ENCODE peak calls at places on chromosomes 5 and 9, in four cellular contexts. U is H9, M is mesendoderm, S is H1. G is an unnamed sample. For H3K79me2, the result is how much of the 10 kb centered on the place peaks cover.

GRCh38 chr5:134131165-134131564 is 16.7 kb downstream of the TCF7 start:
- DNase-seq in M (no peak), U (no peak), S (no peak), G (no peak)

GRCh38 chr5:65903581-65903980 is 22.8 kb upstream of the ERBIN start:
- DNase-seq in U (no peak), S (no peak), M (no peak), G (no peak)

GRCh38 chr9:95815961-95816360 is 59.5 kb upstream of the ERCC6L2 start:
- DNase-seq in M (no peak), U (no peak), S (no peak), G (no peak)

GRCh38 chr9:133995012-133995896 is 3.1 kb upstream of the VAV2 start:
- DNase-seq in U (no peak), M (peak), S (no peak), G (peak)

GRCh38 chr5:169190860-169191259 is 110.1 kb downstream of the SLIT3 start:
- DNase-seq in U (no peak), S (no peak), M (no peak), G (no peak)

GRCh38 chr9:70747335-70747734 is 332.9 kb upstream of the KLF9 start:
- DNase-seq in S (no peak), M (no peak), U (no peak), G (no peak)

GRCh38 chr9:8555767-8556500 is 756.4 kb upstream of the DMAC1 start:
- DNase-seq in M (no peak), U (no peak), S (no peak), G (no peak)

GRCh38 chr9:133306242-133307194 is 29.5 kb downstream of the SURF6 start:
- DNase-seq in M (no peak), U (no peak), S (no peak), G (no peak)

GRCh38 chr5:175747539-175748060 is 89.7 kb downstream of the HRH2 start:
- DNase-seq in S (no peak), U (no peak), M (no peak), G (no peak)

GRCh38 chr5:154197801-154198461 is 7.4 kb downstream of the GALNT10 start:
- DNase-seq in S (no peak), M (no peak), U (no peak), G (peak)

GRCh38 chr9:121652037-121652837 is 803 bp downstream of the DAB2IP start:
- DNase-seq in S (no peak), M (peak), U (peak), G (peak)

GRCh38 chr9:14021871-14022525 is 291.9 kb downstream of the NFIB start:
- DNase-seq in S (no peak), M (no peak), U (no peak), G (no peak)

GRCh38 chr9:17021379-17021970 is 113.4 kb upstream of the CNTLN start:
- DNase-seq in M (peak), S (no peak), U (no peak), G (no peak)

GRCh38 chr9:123679330-123679987 is 250.5 kb downstream of the DENND1A start:
- DNase-seq in S (no peak), U (no peak), M (no peak), G (no peak)

GRCh38 chr5:81428446-81428845 is 34.5 kb upstream of the ACOT12 start:
- DNase-seq in U (no peak), S (no peak), M (no peak), G (no peak)

GRCh38 chr5:145982572-145983314 is 46.4 kb downstream of the SH3RF2 start:
- DNase-seq in S (no peak), M (no peak), U (no peak), G (no peak)

GRCh38 chr9:79574716-79575242 is 3.0 kb downstream of the TLE4 start:
- DNase-seq in S (no peak), M (no peak), U (no peak), G (peak)

GRCh38 chr5:166505546-166505945 is 1785.9 kb upstream of the WWC1 start:
- DNase-seq in S (no peak), U (no peak), M (no peak), G (no peak)

GRCh38 chr9:27497883-27498553 is 26.1 kb upstream of the IFNK start:
- DNase-seq in U (no peak), M (no peak), S (no peak), G (no peak)

GRCh38 chr5:98721231-98721928 is 52.1 kb upstream of the RGMB start:
- DNase-seq in M (no peak), U (no peak), S (no peak), G (no peak)

GRCh38 chr9:8486095-8486494 is 686.5 kb upstream of the DMAC1 start:
- DNase-seq in S (peak), U (peak), M (peak), G (peak)

GRCh38 chr5:14268738-14269137 is 125.6 kb downstream of the TRIO start:
- DNase-seq in U (no peak), M (no peak), S (no peak), G (no peak)
- H4K8ac ChIP-seq in U (no peak), M (no peak), S (peak), G (peak)

DNA sequence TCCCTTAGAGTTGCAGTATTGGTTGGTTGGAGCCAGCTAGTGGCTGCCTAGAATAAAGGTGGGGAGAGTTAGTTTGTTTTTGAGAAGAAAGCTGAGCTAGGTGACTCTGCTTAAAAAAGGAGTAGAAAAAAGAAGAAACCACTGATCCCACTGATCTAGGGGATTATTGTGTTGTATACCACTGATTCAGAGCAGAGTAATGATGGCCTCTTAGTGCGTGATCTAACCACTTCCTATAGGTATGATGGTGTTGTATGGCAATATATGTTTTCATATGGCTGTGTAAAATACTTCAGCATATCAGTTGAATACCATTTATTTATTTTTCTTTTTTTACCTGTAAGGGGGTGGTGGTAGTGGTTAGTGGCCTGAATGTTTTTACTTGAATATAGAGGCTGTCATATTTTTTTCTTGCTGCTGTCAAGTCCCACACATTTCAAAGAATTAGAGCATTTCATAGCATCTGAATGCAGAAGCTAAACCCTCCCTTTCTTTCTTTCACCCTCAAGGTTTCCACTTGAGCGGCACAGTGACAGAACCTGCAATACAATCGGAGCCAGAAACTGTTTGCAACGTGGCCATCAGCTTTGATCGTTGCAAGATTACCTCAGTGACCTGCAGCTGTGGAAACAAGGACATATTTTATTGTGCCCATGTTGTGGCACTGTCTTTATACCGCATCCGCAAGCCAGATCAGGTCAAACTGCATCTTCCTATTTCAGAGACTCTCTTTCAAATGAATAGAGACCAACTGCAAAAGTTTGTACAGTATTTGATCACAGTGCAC is 140.3 kb downstream of the ZSWIM6 start:
- DNase-seq in M (no peak), S (no peak), U (no peak), G (no peak)
- H3K79me2 ChIP-seq in M (under half), S (under half), U (under half), G (under half)

DNA sequence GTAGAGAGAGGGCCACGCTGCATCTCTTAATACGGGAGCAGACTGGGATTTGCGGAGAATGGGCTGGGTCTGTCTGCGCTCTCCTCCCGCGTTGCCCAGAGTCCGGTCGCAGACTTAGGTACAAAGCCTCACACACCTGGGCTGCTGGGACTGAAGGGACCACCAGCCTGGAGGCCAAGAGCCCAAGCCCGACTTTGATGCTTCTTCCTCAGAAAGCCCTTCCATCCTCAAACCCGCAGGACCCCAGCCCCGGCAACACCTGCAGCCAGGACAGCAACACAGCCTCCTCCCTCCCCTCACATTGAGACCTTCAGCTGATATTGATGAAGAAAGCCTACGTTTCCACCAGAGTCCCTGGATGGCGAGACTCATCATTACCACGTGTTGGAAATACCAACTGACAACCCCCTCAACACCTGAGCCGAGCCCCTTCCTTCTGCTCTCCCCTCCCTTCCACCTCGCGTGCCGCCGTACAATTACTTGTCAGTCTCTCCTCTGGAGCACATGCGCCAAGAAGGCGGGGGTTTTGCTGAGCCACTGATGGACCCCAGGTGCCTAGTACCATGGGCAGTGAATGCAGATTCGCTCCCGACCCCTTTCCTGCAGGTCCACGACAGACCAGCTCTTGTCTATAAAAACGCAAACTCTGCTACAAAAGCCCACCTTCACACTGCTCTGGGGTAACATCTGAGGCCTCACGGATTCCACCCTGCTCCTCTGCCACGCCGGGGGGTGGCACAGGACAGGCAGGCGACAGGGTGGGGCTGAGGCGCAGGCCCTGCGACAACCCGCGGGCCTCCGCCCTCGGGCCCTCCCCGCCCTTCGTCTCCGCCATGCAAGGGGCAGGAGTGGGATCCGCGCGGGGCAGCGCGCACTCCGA is 840 bp downstream of the ASB6 start:
- DNase-seq in M (no peak), S (no peak), U (no peak), G (no peak)
- H4K8ac ChIP-seq in M (no peak), S (no peak), U (no peak), G (peak)

GRCh38 chr9:37983381-37984067 is 79.6 kb upstream of the SLC25A51 start:
- DNase-seq in S (no peak), U (no peak), M (no peak), G (no peak)
- H3K79me2 ChIP-seq in S (under half), U (under half), M (under half), G (under half)

DNA sequence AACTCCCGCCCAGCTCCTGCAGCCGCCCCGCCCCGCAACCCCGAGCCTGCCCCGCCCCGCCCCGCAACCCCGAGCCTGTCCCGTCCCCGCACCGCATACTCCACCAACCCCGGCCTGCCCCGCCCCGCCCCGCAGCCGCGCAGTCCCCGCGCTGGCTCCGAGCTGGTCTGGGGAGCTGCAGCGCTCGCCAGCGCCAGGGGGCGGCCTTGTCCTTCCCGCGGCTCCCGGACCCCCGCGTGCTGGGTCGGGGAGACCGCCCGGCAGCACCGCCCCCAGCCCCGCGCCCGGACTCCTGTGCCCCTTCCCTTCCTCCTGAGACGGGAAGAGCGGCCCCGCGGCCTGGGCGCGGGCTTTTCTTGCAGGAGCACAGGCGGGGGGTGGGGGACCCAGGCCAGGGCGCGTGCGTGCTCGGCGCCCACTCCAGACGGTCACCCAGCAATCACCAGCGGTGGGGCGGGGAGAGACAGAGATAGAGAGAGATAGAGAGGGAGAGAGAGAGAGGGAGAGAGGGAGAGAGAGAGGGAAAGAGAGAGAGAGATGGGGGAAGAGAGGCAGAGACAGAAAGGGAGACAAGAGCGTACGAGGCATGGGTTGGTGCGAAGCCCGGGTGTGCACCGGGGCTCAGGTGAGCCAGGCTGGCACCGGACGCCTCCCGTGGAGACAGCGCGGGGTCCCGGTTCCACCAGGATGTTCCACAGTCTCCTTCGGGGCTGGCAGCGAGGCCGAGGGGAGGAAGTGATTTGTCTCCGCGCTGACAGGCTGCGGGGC is 14.7 kb upstream of the TMEM250 start:
- DNase-seq in U (peak), S (no peak), M (peak), G (no peak)
- H4K8ac ChIP-seq in U (no peak), S (no peak), M (no peak), G (no peak)

GRCh38 chr9:94606641-94607339 is 13.2 kb upstream of the FBP2 start:
- DNase-seq in U (no peak), M (no peak), S (no peak), G (no peak)

GRCh38 chr9:94603259-94603776 is 9.7 kb upstream of the FBP2 start:
- DNase-seq in U (peak), S (peak), M (peak), G (no peak)

GRCh38 chr9:94610181-94610591 is 16.6 kb upstream of the FBP2 start:
- DNase-seq in S (no peak), U (no peak), M (no peak), G (no peak)

GRCh38 chr9:94611638-94612068 is 18.0 kb upstream of the FBP2 start:
- DNase-seq in S (no peak), M (no peak), U (no peak), G (no peak)

GRCh38 chr9:94607340-94607695 is 13.7 kb upstream of the FBP2 start:
- DNase-seq in U (no peak), S (no peak), M (no peak), G (no peak)
- H3K79me2 ChIP-seq in U (under half), S (under half), M (under half), G (under half)

DNA sequence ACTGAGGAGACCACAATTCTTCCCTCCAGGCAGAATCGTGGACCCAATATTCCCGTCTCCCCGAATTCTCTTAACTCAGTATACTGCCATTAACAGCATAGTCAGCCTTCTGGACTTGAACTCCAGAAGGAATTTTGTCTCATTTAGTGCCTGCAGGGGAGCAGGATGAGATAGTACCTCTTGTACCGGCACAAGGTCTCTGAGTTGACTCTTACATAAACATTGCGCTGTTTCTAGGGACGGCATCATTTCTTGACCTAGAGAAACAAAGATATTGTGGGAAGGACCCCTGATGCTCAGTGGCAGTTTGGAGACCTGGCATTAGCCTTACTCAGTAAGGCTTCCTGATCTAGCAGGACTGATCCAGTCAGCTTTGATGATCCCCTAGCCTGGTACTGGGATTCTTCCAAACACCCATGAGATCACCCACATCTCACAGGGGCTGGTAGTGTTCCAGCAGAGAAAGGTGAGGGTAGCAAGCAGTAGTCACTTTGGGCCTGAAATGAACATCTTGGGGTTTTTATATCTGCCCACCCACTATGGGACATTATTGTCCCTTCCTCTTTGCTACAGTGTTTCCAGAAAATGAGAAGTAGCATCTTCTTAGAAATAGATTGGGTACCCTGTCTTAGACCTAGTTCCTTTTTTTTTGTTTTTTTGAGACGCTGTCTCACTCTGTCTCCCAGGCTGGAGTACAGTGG is 249.0 kb upstream of the ANKRD55 start:
- DNase-seq in U (no peak), S (no peak), M (no peak), G (no peak)
- H4K8ac ChIP-seq in U (no peak), S (no peak), M (no peak), G (no peak)